ENCODE peak calls at places on chromosomes 3 and 15, in five cellular contexts. I is cardiac muscle cell, W is WTC11, O is keratinocyte, N is cardiac fibroblast. H is an unnamed sample.

GRCh38 chr3:8983591-8983990 is 20.3 kb upstream of the RAD18 start:
- DNase-seq in W (no peak), O (no peak), N (no peak), I (no peak), H (no peak)

GRCh38 chr3:173709026-173709425 is 311.5 kb downstream of the NLGN1 start:
- DNase-seq in W (no peak), O (no peak), I (no peak), N (peak), H (no peak)

GRCh38 chr3:95289295-95289694 is 1226.4 kb downstream of the NSUN3 start:
- DNase-seq in N (peak), O (no peak), W (no peak), I (no peak), H (no peak)

GRCh38 chr3:106425021-106425420 is 556.2 kb upstream of the CBLB start:
- DNase-seq in I (no peak), O (no peak), W (no peak), N (peak), H (peak)

GRCh38 chr3:143775401-143775970 is 72.8 kb downstream of the SLC9A9 start:
- DNase-seq in I (peak), W (no peak), N (peak), O (peak), H (no peak)

GRCh38 chr15:100728371-100729201 is 126.2 kb downstream of the ASB7 start:
- DNase-seq in N (no peak), I (no peak), W (no peak), O (no peak), H (no peak)

GRCh38 chr3:23495507-23495906 is 292.4 kb downstream of the UBE2E2 start:
- DNase-seq in I (no peak), N (peak), W (no peak), O (no peak), H (no peak)

GRCh38 chr3:11159421-11159904 is 5.2 kb downstream of the HRH1 start:
- DNase-seq in O (no peak), N (peak), W (no peak), I (no peak), H (peak)

GRCh38 chr15:65663521-65663920 is 41.8 kb downstream of the SLC24A1 start:
- DNase-seq in O (no peak), W (no peak), N (no peak), I (no peak), H (no peak)

GRCh38 chr15:52259503-52259902 is 36.1 kb downstream of the MYO5C start:
- DNase-seq in I (no peak), N (no peak), W (no peak), O (no peak), H (no peak)

GRCh38 chr3:107143206-107143605 is 234.0 kb upstream of the CCDC54 start:
- DNase-seq in I (no peak), O (no peak), N (no peak), W (no peak), H (no peak)

GRCh38 chr3:51814034-51814433 is 35.0 kb upstream of the IQCF6 start:
- DNase-seq in I (no peak), O (no peak), N (no peak), W (no peak), H (no peak)

GRCh38 chr3:141825216-141826011 is 51.0 kb upstream of the ATP1B3 start:
- DNase-seq in O (no peak), W (no peak), N (no peak), I (no peak), H (no peak)

GRCh38 chr3:14876942-14877341 is 58.2 kb downstream of the FGD5 start:
- DNase-seq in O (no peak), I (no peak), W (no peak), N (peak), H (peak)

GRCh38 chr15:79994651-79995050 is 23.7 kb upstream of the BCL2A1 start:
- DNase-seq in W (no peak), I (no peak), O (peak), N (no peak), H (no peak)

GRCh38 chr15:97692317-97693015 is 268.0 kb upstream of the ARRDC4 start:
- DNase-seq in O (no peak), I (peak), N (no peak), W (no peak), H (no peak)

GRCh38 chr3:186044973-186045372 is 63.9 kb downstream of the ETV5 start:
- DNase-seq in I (no peak), O (no peak), N (peak), W (no peak), H (no peak)

GRCh38 chr3:78035020-78035660 is 995.2 kb downstream of the ROBO2 start:
- DNase-seq in O (no peak), W (no peak), N (no peak), I (no peak), H (peak)

GRCh38 chr15:89024418-89024817 is 63.8 kb upstream of the ABHD2 start:
- DNase-seq in W (no peak), N (no peak), O (no peak), I (no peak), H (no peak)

GRCh38 chr3:8445861-8446260 is 55.8 kb upstream of the LMCD1 start:
- DNase-seq in O (no peak), W (no peak), N (peak), I (no peak), H (peak)

GRCh38 chr15:63402498-63403253 is 21.0 kb upstream of the CA12 start:
- DNase-seq in W (no peak), O (no peak), I (peak), N (peak), H (no peak)

GRCh38 chr3:42028474-42028873 is 62.7 kb upstream of the TRAK1 start:
- DNase-seq in O (no peak), I (no peak), N (no peak), W (no peak), H (no peak)

GRCh38 chr3:187281191-187281714 is 10.3 kb downstream of the MASP1 start:
- DNase-seq in O (no peak), W (peak), N (peak), I (no peak), H (peak)

GRCh38 chr3:64251019-64251418 is 25.8 kb upstream of the PRICKLE2 start:
- DNase-seq in O (no peak), W (no peak), N (no peak), I (no peak), H (no peak)

GRCh38 chr15:84982301-84982920 is 755 bp downstream of the PDE8A start:
- DNase-seq in O (no peak), W (no peak), I (peak), N (peak), H (no peak)

GRCh38 chr15:29124581-29125381 is 144.8 kb downstream of the NSMCE3 start:
- DNase-seq in O (no peak), N (no peak), W (no peak), I (no peak), H (no peak)

GRCh38 chr15:73832657-73833056 is 40.7 kb upstream of the TBC1D21 start:
- DNase-seq in N (peak), I (peak), O (no peak), W (peak), H (no peak)

GRCh38 chr3:71130516-71131384 is 452.8 kb downstream of the FOXP1 start:
- DNase-seq in I (peak), N (peak), W (no peak), O (no peak), H (peak)

GRCh38 chr15:96011109-96011608 is 319.3 kb upstream of the NR2F2 start:
- DNase-seq in W (no peak), O (no peak), N (no peak), I (no peak), H (no peak)

GRCh38 chr3:145696011-145696410 is 465.0 kb downstream of the PLOD2 start:
- DNase-seq in O (no peak), I (no peak), W (no peak), N (peak), H (no peak)

GRCh38 chr3:97952280-97952679 is 20.0 kb downstream of the RIOX2 start:
- DNase-seq in I (no peak), O (no peak), N (peak), W (no peak), H (peak)

GRCh38 chr3:126394179-126394976 is at the start of gene CFAP100:
- DNase-seq in W (peak), N (peak), I (peak), O (no peak), H (no peak)

GRCh38 chr3:182686033-182686886 is 107.0 kb upstream of the ATP11B start:
- DNase-seq in W (no peak), N (no peak), O (no peak), I (no peak), H (no peak)

GRCh38 chr3:69020857-69021256 is 7.4 kb upstream of the EOGT start:
- DNase-seq in N (no peak), I (no peak), O (no peak), W (no peak), H (no peak)
- TF ChIP-seq CTCF in N (no peak), I (no peak), O (no peak), W (no peak), H (no peak)

DNA sequence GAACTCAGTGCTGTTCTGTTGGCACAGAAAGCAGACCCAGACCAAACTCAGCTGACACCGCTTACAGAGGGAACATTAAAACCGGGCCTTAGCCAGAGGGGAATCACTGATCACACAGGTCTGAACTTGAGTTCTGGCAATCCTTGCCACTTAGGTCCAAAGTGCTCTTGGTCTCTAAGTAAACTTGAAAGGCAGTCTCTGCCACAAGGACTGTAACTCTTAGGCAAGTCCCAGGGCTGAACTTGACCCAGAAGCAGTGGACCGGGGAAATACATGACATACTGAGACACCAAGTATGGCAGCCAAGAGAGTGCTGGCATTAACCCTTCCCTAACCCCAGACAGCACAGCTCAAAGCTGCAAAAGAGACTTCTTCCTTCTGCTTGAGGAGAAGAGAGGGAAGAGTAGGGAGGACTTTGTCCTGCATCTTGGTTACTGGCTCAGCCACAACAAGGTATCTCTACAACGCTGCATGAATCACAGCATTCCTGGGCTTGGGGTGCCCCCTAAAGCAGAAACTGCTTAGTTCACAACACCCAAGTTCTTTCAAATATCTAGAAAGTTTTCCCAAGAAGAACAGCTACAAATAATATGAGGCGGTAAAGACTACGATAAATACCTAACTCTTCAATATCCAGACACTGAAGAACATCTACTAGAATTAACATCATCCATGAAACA is 32.5 kb downstream of the NAALADL2 start:
- DNase-seq in N (peak), W (peak), I (peak), O (no peak), H (no peak)
- TF ChIP-seq CTCF in N (no peak), W (no peak), I (no peak), O (no peak), H (no peak)

GRCh38 chr3:179416681-179417080 is 34.6 kb downstream of the GNB4 start:
- DNase-seq in O (no peak), N (peak), W (no peak), I (no peak), H (peak)

GRCh38 chr3:179425075-179425474 is 26.2 kb downstream of the GNB4 start:
- DNase-seq in N (no peak), I (no peak), W (no peak), O (no peak), H (no peak)

GRCh38 chr3:179418610-179419009 is 32.7 kb downstream of the GNB4 start:
- DNase-seq in O (no peak), N (no peak), W (no peak), I (no peak), H (no peak)

DNA sequence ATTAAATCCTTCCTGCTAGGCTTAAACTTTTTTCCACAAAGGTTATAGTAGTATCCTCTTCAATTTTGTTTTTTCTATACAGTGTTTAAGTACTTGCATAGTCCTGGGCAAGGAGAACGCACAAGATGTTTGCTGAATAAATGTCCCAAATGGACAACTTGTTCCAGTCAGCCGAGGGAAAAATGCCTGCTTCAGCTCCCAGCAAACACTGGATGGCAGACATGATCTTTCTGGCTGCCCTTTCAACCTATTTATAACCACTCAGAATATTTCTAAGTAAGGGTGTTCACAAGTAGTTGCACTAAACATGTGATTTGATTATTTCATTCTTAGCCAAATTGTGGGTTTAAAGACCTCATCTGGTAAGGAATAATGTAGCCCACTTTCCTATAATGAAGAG is 29.8 kb downstream of the GNB4 start:
- DNase-seq in W (peak), O (no peak), N (peak), I (peak), H (no peak)
- TF ChIP-seq CTCF in W (no peak), O (peak), N (peak), I (peak), H (peak)

GRCh38 chr15:48119277-48119676 is 1.5 kb upstream of the SLC24A5 start:
- DNase-seq in I (no peak), W (no peak), O (no peak), N (no peak), H (no peak)

GRCh38 chr15:48121849-48122248 is 1.1 kb downstream of the SLC24A5 start:
- DNase-seq in N (no peak), W (no peak), I (no peak), O (no peak), H (no peak)

DNA sequence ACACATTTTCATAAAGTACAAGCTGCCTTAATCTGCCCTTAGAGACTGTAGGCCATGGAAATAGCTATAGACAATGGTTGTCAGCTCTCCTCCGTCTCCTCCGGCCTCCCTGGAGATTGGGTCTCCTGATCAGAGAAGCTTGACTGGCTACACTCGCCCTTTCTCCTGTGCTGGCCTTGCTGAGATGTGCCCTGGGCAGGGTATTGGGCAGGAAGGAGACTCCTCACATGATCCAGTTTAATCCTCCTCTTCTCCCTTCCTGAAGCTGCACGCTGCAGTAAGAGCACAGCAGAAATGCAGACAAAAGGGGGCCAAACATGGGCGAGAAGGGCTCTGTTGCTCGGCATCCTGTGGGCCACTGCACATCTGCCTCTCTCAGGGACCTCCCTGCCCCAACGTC is at the start of gene SLC24A5:
- DNase-seq in I (no peak), N (no peak), O (no peak), W (no peak), H (no peak)
- TF ChIP-seq CTCF in I (no peak), N (no peak), O (no peak), W (no peak), H (no peak)

DNA sequence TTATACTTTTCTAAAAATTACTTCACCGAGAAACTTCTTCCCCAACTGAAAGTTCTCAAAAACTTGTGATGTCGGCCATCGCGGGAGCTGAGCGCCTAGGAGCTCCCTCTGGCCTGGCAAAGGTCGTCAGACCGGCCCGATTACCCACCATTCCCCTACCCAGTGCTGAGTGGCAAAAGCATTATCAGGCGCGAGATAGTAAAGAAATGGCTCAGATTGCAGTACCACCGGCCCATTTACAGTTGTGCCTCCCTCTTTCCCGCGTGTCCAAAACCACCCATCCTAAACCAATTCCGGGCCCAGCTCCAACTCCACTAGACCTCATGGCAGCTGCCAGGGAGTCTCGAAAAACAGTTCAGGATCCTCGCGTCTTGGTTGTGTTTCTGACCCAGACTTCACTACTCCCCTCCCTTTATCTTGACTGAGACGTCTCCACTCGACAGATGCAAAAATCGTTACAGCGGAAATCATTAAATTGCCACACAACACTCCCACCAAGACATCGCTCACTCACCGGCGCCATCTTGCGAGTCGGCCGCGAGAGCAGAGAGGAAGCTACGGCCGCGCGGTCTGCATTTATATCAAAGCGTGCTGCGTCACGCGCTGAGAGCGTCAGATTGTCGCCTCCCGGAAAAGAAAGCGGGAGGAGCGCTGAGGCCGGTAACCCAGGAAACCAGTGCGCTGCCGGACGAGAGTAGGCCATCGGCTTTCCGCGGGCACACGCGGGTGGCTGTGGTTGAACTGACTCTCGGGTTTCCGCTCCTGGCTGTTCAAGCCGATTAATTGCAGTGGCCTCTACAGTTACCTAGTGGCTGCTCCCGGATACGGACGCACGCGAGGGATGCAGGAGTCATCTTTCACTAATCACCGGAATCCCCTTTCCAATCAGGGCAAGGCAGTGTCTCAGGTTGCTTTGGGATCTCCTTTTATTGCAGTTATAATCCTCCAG is at the start of gene RPL22L1:
- DNase-seq in W (peak), I (peak), N (peak), O (no peak), H (peak)
- TF ChIP-seq CTCF in W (no peak), I (no peak), N (no peak), O (no peak), H (peak)

H was measured in AG09319.